ENCODE peak calls at places on chromosome 19, in four cellular contexts. P is IMR-90, S is K562, O is HEK293T. J is an unnamed sample.

GRCh38 chr19:44897835-44898234 is 6.8 kb downstream of the TOMM40 start:
- DNase-seq in O (no peak), P (no peak), S (no peak), J (no peak)

GRCh38 chr19:42879613-42880012 is at the start of gene PSG1:
- DNase-seq in S (no peak), O (no peak), P (no peak), J (no peak)

GRCh38 chr19:47351545-47351944 is 2.4 kb downstream of the DHX34 start:
- DNase-seq in P (peak; percentile 27), S (no peak), O (peak; percentile 68), J (peak; percentile 74)

GRCh38 chr19:46480409-46480808 is 9.0 kb upstream of the PNMA8A start:
- DNase-seq in P (peak; percentile 82), O (peak; percentile 51), S (no peak), J (no peak)

GRCh38 chr19:3459322-3459881 is 20.9 kb downstream of the SMIM24 start:
- DNase-seq in S (peak; percentile 47), P (peak; percentile 94), O (no peak), J (peak; percentile 93)

GRCh38 chr19:56622374-56622773 is 20.6 kb upstream of the SMIM17 start:
- DNase-seq in O (no peak), P (no peak), S (no peak), J (no peak)

GRCh38 chr19:31348416-31349159 is 648 bp downstream of the TSHZ3 start:
- DNase-seq in O (no peak), S (no peak), P (no peak), J (no peak)

GRCh38 chr19:57245066-57245465 is 4.6 kb downstream of the ZNF805 start:
- DNase-seq in O (no peak), P (no peak), S (no peak), J (no peak)

GRCh38 chr19:48608798-48609263 is 2.3 kb downstream of the SPACA4 start:
- DNase-seq in O (peak; percentile 61), S (peak; percentile 69), P (no peak), J (peak; percentile 88)

DNA sequence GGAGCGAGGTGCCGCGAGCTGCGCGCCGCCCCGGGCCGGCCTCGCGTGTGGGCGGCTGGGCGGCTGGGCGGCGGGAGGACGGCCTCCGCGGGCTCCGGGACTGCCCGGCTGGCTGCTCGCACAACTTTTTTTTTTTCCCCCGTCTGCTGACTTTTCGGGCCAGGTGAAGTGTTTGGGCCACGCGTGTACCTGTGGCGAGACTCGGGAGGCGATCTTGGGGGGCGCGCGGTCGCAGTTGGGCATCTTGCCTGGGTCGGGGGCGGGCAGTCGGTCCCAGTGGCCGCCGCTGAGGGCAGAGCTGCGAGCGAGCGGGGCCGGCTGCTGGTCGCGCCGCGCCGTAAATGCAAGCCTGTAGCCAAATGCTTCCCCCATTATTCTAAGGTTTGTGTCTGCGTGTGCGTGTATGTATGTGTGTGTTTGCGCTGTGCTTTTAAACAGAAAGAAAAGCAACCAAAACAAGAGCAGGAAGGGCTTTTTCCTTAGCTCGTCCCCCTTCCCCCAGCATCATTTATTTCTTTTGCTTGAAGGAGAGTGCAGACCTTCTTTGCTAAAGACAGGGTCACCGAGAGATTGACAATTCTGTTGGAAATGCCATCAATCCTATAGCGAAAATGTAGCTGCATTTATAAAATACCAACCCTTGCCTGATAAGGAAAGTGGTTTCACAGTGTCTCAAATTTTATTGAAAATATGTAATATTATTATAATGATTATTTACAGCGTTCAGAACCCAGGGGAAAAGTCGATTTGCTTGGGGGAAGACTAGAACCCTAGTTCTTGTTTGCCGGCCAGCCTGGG is 143.3 kb upstream of the ZNF536 start:
- DNase-seq in O (no peak), P (peak; percentile 6), S (no peak), J (no peak)
- TF ChIP-seq BHLHE40 in O (no peak), P (no peak), S (no peak), J (no peak)

GRCh38 chr19:11552666-11553372 is 6.2 kb downstream of the ELOF1 start:
- DNase-seq in O (no peak), S (no peak), P (no peak), J (no peak)

GRCh38 chr19:11556634-11557420 is 2.2 kb downstream of the ELOF1 start:
- DNase-seq in P (no peak), O (no peak), S (no peak), J (no peak)

GRCh38 chr19:11555246-11555645 is 3.8 kb downstream of the ELOF1 start:
- DNase-seq in S (no peak), O (no peak), P (no peak), J (no peak)

GRCh38 chr19:11551603-11552235 is 7.3 kb downstream of the ELOF1 start:
- DNase-seq in S (peak; percentile 54), O (peak; percentile 59), P (no peak), J (no peak)

GRCh38 chr19:11554160-11554559 is 4.9 kb downstream of the ELOF1 start:
- DNase-seq in O (no peak), S (no peak), P (no peak), J (no peak)
- TF ChIP-seq BHLHE40 in O (no peak), S (no peak), P (no peak), J (no peak)

GRCh38 chr19:28744943-28745342 is 468.0 kb downstream of the UQCRFS1 start:
- DNase-seq in P (no peak), S (no peak), O (no peak), J (no peak)

GRCh38 chr19:28744014-28744413 is 468.9 kb downstream of the UQCRFS1 start:
- DNase-seq in S (no peak), O (no peak), P (no peak), J (no peak)

GRCh38 chr19:28746486-28746885 is 466.5 kb downstream of the UQCRFS1 start:
- DNase-seq in O (no peak), P (no peak), S (no peak), J (no peak)
- TF ChIP-seq BHLHE40 in O (no peak), P (no peak), S (no peak), J (no peak)

DNA sequence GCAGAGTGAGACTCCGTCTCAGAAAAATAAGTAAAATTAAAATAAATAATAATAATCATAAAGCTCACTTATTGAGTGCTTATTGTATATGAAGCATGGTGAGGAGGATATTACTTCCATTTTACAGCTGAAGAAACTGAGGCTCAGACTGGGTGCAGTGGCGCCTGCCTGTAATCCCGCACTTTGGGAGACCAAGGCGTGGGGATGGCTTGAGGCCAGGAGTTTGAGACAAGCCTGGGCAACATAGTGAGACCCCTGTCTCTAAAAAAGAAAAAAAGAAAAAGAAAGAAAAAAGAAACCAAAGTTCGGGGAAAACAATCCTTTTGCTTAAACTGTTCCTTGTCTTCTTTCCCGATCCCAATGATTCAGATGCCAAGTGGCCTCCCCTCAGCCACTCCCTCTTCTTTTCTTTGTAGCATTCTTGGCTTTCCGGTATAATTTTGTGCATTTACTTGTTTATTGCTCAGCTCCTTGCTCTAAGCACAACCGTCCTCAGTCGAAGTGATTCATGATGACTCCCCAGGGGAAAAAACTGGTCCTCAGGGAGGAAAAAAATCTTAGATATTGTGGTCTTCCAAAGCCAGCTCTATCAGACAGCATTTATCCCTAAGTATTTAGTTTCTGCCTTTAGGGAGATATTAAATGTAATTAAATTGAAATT is 969 bp upstream of the EIF3G start:
- DNase-seq in O (no peak), S (no peak), P (peak; percentile 92), J (no peak)
- TF ChIP-seq BHLHE40 in O (no peak), S (no peak), P (no peak), J (no peak)

DNA sequence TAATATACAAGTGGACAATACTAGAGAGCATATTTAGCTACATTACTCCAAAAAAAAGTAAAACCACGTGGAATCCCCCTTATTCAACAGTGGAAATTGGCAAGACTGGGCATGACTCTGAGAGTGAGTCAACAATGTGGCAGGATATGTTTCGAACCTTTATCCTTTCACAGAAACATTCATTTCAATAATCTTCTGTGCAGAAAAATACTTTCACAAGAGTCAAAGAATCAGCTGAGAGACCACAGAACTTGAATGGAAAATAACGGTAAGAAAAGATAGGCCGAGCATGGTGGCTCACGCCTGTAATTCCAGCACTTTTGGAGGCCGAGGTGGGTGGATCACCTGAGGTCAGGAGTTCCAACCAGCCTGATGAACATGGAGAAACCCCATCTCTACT is 25.1 kb upstream of the CD70 start:
- DNase-seq in O (no peak), P (no peak), S (no peak), J (no peak)
- TF ChIP-seq BHLHE40 in O (no peak), P (no peak), S (no peak), J (no peak)

GRCh38 chr19:4984448-4984990 is 15.6 kb downstream of the KDM4B start:
- DNase-seq in P (no peak), O (no peak), S (no peak), J (no peak)

GRCh38 chr19:4981681-4981958 is 12.7 kb downstream of the KDM4B start:
- DNase-seq in P (no peak), O (no peak), S (no peak), J (no peak)

GRCh38 chr19:4984106-4984380 is 15.1 kb downstream of the KDM4B start:
- DNase-seq in P (no peak), O (no peak), S (no peak), J (no peak)

GRCh38 chr19:4985551-4985991 is 16.7 kb downstream of the KDM4B start:
- DNase-seq in O (no peak), S (no peak), P (no peak), J (no peak)

GRCh38 chr19:4983346-4984105 is 14.6 kb downstream of the KDM4B start:
- DNase-seq in S (no peak), P (no peak), O (no peak), J (no peak)
- TF ChIP-seq BHLHE40 in S (no peak), P (no peak), O (no peak), J (no peak)

GRCh38 chr19:51259348-51260245 is 8.7 kb downstream of the SIGLECL1 start:
- DNase-seq in P (peak; percentile 22), S (peak; percentile 48), O (peak; percentile 47), J (peak; percentile 50)
- TF ChIP-seq BHLHE40 in P (no peak), S (no peak), O (no peak), J (no peak)